ENCODE peak calls at places on chromosomes 6 and 20, in five cellular contexts. X is HCEC 1CT, O is endothelial cell, L is GM10248, H is ACHN. E is an unnamed sample.

GRCh38 chr6:163438940-163439335 is 24.4 kb downstream of the QKI start:
- DNase-seq in X (no peak), O (no peak), L (no peak), H (no peak), E (peak)

GRCh38 chr6:111777357-111777756 is 95.9 kb downstream of the FYN start:
- DNase-seq in X (no peak), O (no peak), L (no peak), H (no peak), E (no peak)

GRCh38 chr6:43953794-43954310 is 173.4 kb downstream of the MRPL14 start:
- DNase-seq in X (no peak), O (peak), L (no peak), H (no peak), E (no peak)

GRCh38 chr6:169046483-169047192 is 207.0 kb downstream of the THBS2 start:
- DNase-seq in X (peak), O (no peak), L (no peak), H (no peak), E (no peak)

GRCh38 chr20:62993856-62994494 is 12.8 kb downstream of the BHLHE23 start:
- DNase-seq in X (no peak), O (no peak), L (no peak), H (no peak), E (no peak)

GRCh38 chr6:14339711-14340590 is 222.4 kb downstream of the CD83 start:
- DNase-seq in X (no peak), O (no peak), L (no peak), H (no peak), E (no peak)

GRCh38 chr6:154598403-154598802 is 87.9 kb upstream of the CNKSR3 start:
- DNase-seq in X (no peak), O (no peak), L (no peak), H (no peak), E (no peak)

GRCh38 chr6:140855520-140855919 is 1277.2 kb upstream of the GJE1 start:
- DNase-seq in X (peak), O (no peak), L (no peak), H (no peak), E (no peak)

GRCh38 chr6:72533601-72534000 is 88.3 kb upstream of the KCNQ5 start:
- DNase-seq in X (peak), O (no peak), L (no peak), H (no peak), E (no peak)

GRCh38 chr20:5918856-5919633 is 31.3 kb downstream of the TRMT6 start:
- DNase-seq in X (peak), O (no peak), L (no peak), H (peak), E (no peak)

GRCh38 chr6:7445076-7445475 is 55.5 kb downstream of the RIOK1 start:
- DNase-seq in X (no peak), O (no peak), L (no peak), H (no peak), E (no peak)

GRCh38 chr20:46894971-46895905 is 595 bp downstream of the EYA2 start:
- DNase-seq in X (no peak), O (peak), L (no peak), H (no peak), E (peak)

GRCh38 chr6:141641406-141641805 is 491.3 kb upstream of the GJE1 start:
- DNase-seq in X (peak), O (no peak), L (no peak), H (no peak), E (no peak)

GRCh38 chr6:134724653-134725340 is 225.1 kb downstream of the ALDH8A1 start:
- DNase-seq in X (peak), O (no peak), L (no peak), H (no peak), E (no peak)

GRCh38 chr6:122511193-122511924 is 39.8 kb upstream of the SERINC1 start:
- DNase-seq in X (no peak), O (no peak), L (no peak), H (no peak), E (no peak)

GRCh38 chr20:7935027-7935551 is 5.2 kb downstream of the HAO1 start:
- DNase-seq in X (no peak), O (no peak), L (peak), H (no peak), E (no peak)

GRCh38 chr20:57482148-57482547 is 42.8 kb downstream of the CTCFL start:
- DNase-seq in X (no peak), O (no peak), L (no peak), H (no peak), E (peak)

GRCh38 chr6:149683256-149683860 is 34.5 kb downstream of the LATS1 start:
- DNase-seq in X (no peak), O (no peak), L (no peak), H (no peak), E (no peak)

GRCh38 chr20:36277546-36277945 is 28.6 kb upstream of the DLGAP4 start:
- DNase-seq in X (no peak), O (no peak), L (no peak), H (no peak), E (no peak)

GRCh38 chr6:16362819-16363589 is 124.6 kb downstream of the GMPR start:
- DNase-seq in X (no peak), O (no peak), L (no peak), H (no peak), E (no peak)

GRCh38 chr6:93975159-93975558 is 555.8 kb upstream of the EPHA7 start:
- DNase-seq in X (no peak), O (no peak), L (no peak), H (no peak), E (no peak)

GRCh38 chr6:49913656-49914055 is 47.3 kb upstream of the CRISP1 start:
- DNase-seq in X (no peak), O (no peak), L (no peak), H (no peak), E (peak)

GRCh38 chr20:25308083-25308491 is 60.2 kb downstream of the PYGB start:
- DNase-seq in X (no peak), O (no peak), L (no peak), H (no peak), E (no peak)

GRCh38 chr6:3919130-3919628 is 70.0 kb downstream of the FAM50B start:
- DNase-seq in X (peak), O (no peak), L (no peak), H (peak), E (peak)

GRCh38 chr6:110337481-110337880 is 20.7 kb downstream of the METTL24 start:
- DNase-seq in X (no peak), O (no peak), L (no peak), H (no peak), E (no peak)

GRCh38 chr6:68635706-68636513 is 828 bp downstream of the ADGRB3 start:
- DNase-seq in X (peak), O (peak), L (peak), H (no peak), E (peak)

GRCh38 chr20:58883243-58883691 is 30.8 kb downstream of the GNAS start:
- DNase-seq in X (no peak), O (no peak), L (no peak), H (no peak), E (no peak)

GRCh38 chr20:39069976-39070375 is 107.8 kb downstream of the DHX35 start:
- DNase-seq in X (peak), O (no peak), L (no peak), H (no peak), E (no peak)

GRCh38 chr20:57611605-57612311 is 8.5 kb downstream of the ZBP1 start:
- DNase-seq in X (no peak), O (no peak), L (peak), H (no peak), E (no peak)

GRCh38 chr20:61536671-61537070 is 284.6 kb downstream of the CDH4 start:
- DNase-seq in X (no peak), O (no peak), L (no peak), H (no peak), E (no peak)

E was measured in NCI-H526.